ENCODE peak calls at places on chromosomes 5 and 9, in four cellular contexts. One of them, this sample, is unnamed.

GRCh38 chr9:137784046-137784445 is 93.5 kb upstream of the CACNA1B start:
- DNase-seq in psoas muscle: no peak
- DNase-seq in CD8-positive, alpha-beta T cell: no peak
- DNase-seq in A549: peak; percentile 18
- DNase-seq in this sample: no peak

GRCh38 chr9:106883626-106884190 is 20.7 kb downstream of the ZNF462 start:
- DNase-seq in A549: no peak
- DNase-seq in CD8-positive, alpha-beta T cell: no peak
- DNase-seq in psoas muscle: no peak
- DNase-seq in this sample: no peak

GRCh38 chr5:180208435-180209081 is 453 bp downstream of the RASGEF1C start:
- DNase-seq in psoas muscle: no peak
- DNase-seq in A549: peak; percentile 61
- DNase-seq in CD8-positive, alpha-beta T cell: no peak
- DNase-seq in this sample: no peak

GRCh38 chr9:126154869-126155268 is 171.8 kb upstream of the MVB12B start:
- DNase-seq in psoas muscle: no peak
- DNase-seq in A549: no peak
- DNase-seq in CD8-positive, alpha-beta T cell: no peak
- DNase-seq in this sample: no peak

GRCh38 chr5:58933891-58934628 is 351.2 kb downstream of the RAB3C start:
- DNase-seq in psoas muscle: no peak
- DNase-seq in CD8-positive, alpha-beta T cell: peak; percentile 20
- DNase-seq in A549: no peak
- DNase-seq in this sample: no peak

GRCh38 chr9:92341578-92341977 is 15.8 kb downstream of the CENPP start:
- DNase-seq in CD8-positive, alpha-beta T cell: no peak
- DNase-seq in psoas muscle: no peak
- DNase-seq in A549: no peak
- DNase-seq in this sample: no peak

GRCh38 chr9:130627896-130628792 is 36.2 kb upstream of the PRDM12 start:
- DNase-seq in A549: no peak
- DNase-seq in psoas muscle: no peak
- DNase-seq in CD8-positive, alpha-beta T cell: no peak
- DNase-seq in this sample: no peak

GRCh38 chr5:176183321-176184074 is 54.7 kb upstream of the SIMC1 start:
- DNase-seq in A549: no peak
- DNase-seq in psoas muscle: no peak
- DNase-seq in CD8-positive, alpha-beta T cell: no peak
- DNase-seq in this sample: no peak

GRCh38 chr5:144141581-144141980 is 28.9 kb downstream of the YIPF5 start:
- DNase-seq in A549: no peak
- DNase-seq in CD8-positive, alpha-beta T cell: no peak
- DNase-seq in psoas muscle: no peak
- DNase-seq in this sample: no peak

GRCh38 chr9:6902423-6902822 is 144.7 kb downstream of the KDM4C start:
- DNase-seq in psoas muscle: no peak
- DNase-seq in CD8-positive, alpha-beta T cell: no peak
- DNase-seq in A549: no peak
- DNase-seq in this sample: no peak

GRCh38 chr5:149674686-149675085 is 55.4 kb upstream of the PPARGC1B start:
- DNase-seq in psoas muscle: no peak
- DNase-seq in A549: no peak
- DNase-seq in CD8-positive, alpha-beta T cell: no peak
- DNase-seq in this sample: no peak

GRCh38 chr9:4842213-4842612 is 49.5 kb downstream of the RCL1 start:
- DNase-seq in psoas muscle: no peak
- DNase-seq in A549: no peak
- DNase-seq in CD8-positive, alpha-beta T cell: no peak
- DNase-seq in this sample: no peak

GRCh38 chr9:20754556-20754955 is 70.5 kb downstream of the FOCAD start:
- DNase-seq in CD8-positive, alpha-beta T cell: no peak
- DNase-seq in psoas muscle: no peak
- DNase-seq in A549: no peak
- DNase-seq in this sample: no peak

GRCh38 chr5:174999581-174999980 is 275.2 kb downstream of the MSX2 start:
- DNase-seq in psoas muscle: no peak
- DNase-seq in A549: no peak
- DNase-seq in CD8-positive, alpha-beta T cell: no peak
- DNase-seq in this sample: no peak

GRCh38 chr5:77774981-77775772 is 962 bp downstream of the TBCA start:
- DNase-seq in A549: no peak
- DNase-seq in CD8-positive, alpha-beta T cell: no peak
- DNase-seq in psoas muscle: no peak
- DNase-seq in this sample: no peak

GRCh38 chr5:74767579-74767913 is 497 bp downstream of the NSA2 start:
- DNase-seq in CD8-positive, alpha-beta T cell: peak; percentile 12
- DNase-seq in psoas muscle: no peak
- DNase-seq in A549: peak; percentile 38
- DNase-seq in this sample: no peak

GRCh38 chr5:116487045-116487444 is 87.6 kb downstream of the SEMA6A start:
- DNase-seq in CD8-positive, alpha-beta T cell: no peak
- DNase-seq in A549: no peak
- DNase-seq in psoas muscle: no peak
- DNase-seq in this sample: no peak

GRCh38 chr5:56233230-56233629 is at the start of gene ANKRD55:
- DNase-seq in CD8-positive, alpha-beta T cell: no peak
- DNase-seq in A549: no peak
- DNase-seq in psoas muscle: no peak
- DNase-seq in this sample: no peak

GRCh38 chr5:171850354-171850947 is 64.8 kb downstream of the SMIM23 start:
- DNase-seq in A549: peak; percentile 33
- DNase-seq in CD8-positive, alpha-beta T cell: no peak
- DNase-seq in psoas muscle: no peak
- DNase-seq in this sample: peak; percentile 40

GRCh38 chr5:177403194-177403825 is 2.8 kb upstream of the PFN3 start:
- DNase-seq in psoas muscle: peak; percentile 54
- DNase-seq in CD8-positive, alpha-beta T cell: peak; percentile 65
- DNase-seq in A549: peak; percentile 54
- DNase-seq in this sample: no peak

GRCh38 chr5:154758501-154758900 is 3.3 kb downstream of the LARP1 start:
- DNase-seq in CD8-positive, alpha-beta T cell: no peak
- DNase-seq in psoas muscle: no peak
- DNase-seq in A549: no peak
- DNase-seq in this sample: no peak

GRCh38 chr5:141366016-141366896 is 2.3 kb downstream of the PCDHGA5 start:
- DNase-seq in A549: no peak
- DNase-seq in psoas muscle: no peak
- DNase-seq in CD8-positive, alpha-beta T cell: no peak
- DNase-seq in this sample: no peak
- H3K9me3 ChIP-seq in A549: peaks cover 47% of the 10 kb centered on the region
- H3K9me3 ChIP-seq in psoas muscle: peaks cover 16% of the 10 kb centered on the region
- H3K9me3 ChIP-seq in CD8-positive, alpha-beta T cell: peaks cover 8% of the 10 kb centered on the region
- H3K9me3 ChIP-seq in this sample: peaks cover 29% of the 10 kb centered on the region

GRCh38 chr5:178883815-178884430 is 11.8 kb upstream of the ZFP2 start:
- DNase-seq in psoas muscle: no peak
- DNase-seq in A549: no peak
- DNase-seq in CD8-positive, alpha-beta T cell: no peak
- DNase-seq in this sample: no peak
- H3K9me3 ChIP-seq in psoas muscle: peaks cover 84% of the 10 kb centered on the region
- H3K9me3 ChIP-seq in A549: peaks cover 95% of the 10 kb centered on the region
- H3K9me3 ChIP-seq in CD8-positive, alpha-beta T cell: peaks cover 43% of the 10 kb centered on the region
- H3K9me3 ChIP-seq in this sample: peaks cover 41% of the 10 kb centered on the region

GRCh38 chr9:8297047-8297446 is 497.5 kb upstream of the DMAC1 start:
- DNase-seq in psoas muscle: no peak
- DNase-seq in CD8-positive, alpha-beta T cell: no peak
- DNase-seq in A549: no peak
- DNase-seq in this sample: no peak
- H3K9me3 ChIP-seq in psoas muscle: no peaks in the 10 kb centered on the region
- H3K9me3 ChIP-seq in CD8-positive, alpha-beta T cell: no peaks in the 10 kb centered on the region
- H3K9me3 ChIP-seq in A549: no peaks in the 10 kb centered on the region
- H3K9me3 ChIP-seq in this sample: no peaks in the 10 kb centered on the region

DNA sequence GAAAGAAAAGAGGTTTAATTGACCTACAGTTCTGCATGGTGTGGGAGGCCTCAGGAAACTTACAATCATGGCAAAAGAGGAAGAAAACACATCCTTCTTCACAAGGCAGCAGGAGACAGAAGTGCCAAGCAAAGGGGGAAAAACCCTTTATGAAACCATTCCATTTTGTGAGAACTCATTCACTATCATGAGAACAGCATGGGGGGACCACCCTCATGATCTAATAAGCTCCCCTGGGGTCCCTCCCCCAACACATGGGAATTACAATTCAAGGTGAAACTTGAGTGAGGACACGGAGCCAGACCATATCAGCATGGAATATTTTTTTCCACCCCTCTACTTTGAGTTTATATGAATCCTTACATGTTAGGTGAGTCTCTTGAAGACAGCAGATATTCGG is 173.7 kb downstream of the PHF2 start:
- DNase-seq in A549: no peak
- DNase-seq in CD8-positive, alpha-beta T cell: no peak
- DNase-seq in psoas muscle: no peak
- DNase-seq in this sample: no peak
- H3K9me3 ChIP-seq in A549: peaks cover 45% of the 10 kb centered on the region
- H3K9me3 ChIP-seq in CD8-positive, alpha-beta T cell: no peaks in the 10 kb centered on the region
- H3K9me3 ChIP-seq in psoas muscle: peaks cover 36% of the 10 kb centered on the region
- H3K9me3 ChIP-seq in this sample: peaks cover 7% of the 10 kb centered on the region

DNA sequence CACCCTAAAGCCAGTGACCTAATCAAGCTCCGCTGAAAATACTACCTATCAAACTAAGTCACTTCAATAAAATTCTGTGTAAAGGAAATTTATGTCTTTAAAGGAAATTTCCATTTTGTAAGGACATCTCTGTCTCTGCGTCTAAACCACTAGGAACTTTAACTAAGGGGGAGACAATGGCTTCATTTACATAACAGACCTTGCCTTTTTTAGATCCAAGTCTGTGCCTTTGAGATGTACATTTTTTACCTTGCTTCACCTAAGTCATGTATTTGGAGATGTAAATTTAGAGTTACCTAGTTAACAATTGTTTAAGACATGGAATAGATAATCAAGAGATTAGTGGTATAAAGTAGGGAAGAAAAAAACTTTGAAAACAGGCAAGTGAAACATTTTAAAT is 10.2 kb upstream of the GLT6D1 start:
- DNase-seq in CD8-positive, alpha-beta T cell: no peak
- DNase-seq in psoas muscle: no peak
- DNase-seq in A549: no peak
- DNase-seq in this sample: no peak
- H3K9me3 ChIP-seq in CD8-positive, alpha-beta T cell: peaks cover 20% of the 10 kb centered on the region
- H3K9me3 ChIP-seq in psoas muscle: peaks cover 15% of the 10 kb centered on the region
- H3K9me3 ChIP-seq in A549: peaks cover 78% of the 10 kb centered on the region
- H3K9me3 ChIP-seq in this sample: peaks cover 16% of the 10 kb centered on the region

DNA sequence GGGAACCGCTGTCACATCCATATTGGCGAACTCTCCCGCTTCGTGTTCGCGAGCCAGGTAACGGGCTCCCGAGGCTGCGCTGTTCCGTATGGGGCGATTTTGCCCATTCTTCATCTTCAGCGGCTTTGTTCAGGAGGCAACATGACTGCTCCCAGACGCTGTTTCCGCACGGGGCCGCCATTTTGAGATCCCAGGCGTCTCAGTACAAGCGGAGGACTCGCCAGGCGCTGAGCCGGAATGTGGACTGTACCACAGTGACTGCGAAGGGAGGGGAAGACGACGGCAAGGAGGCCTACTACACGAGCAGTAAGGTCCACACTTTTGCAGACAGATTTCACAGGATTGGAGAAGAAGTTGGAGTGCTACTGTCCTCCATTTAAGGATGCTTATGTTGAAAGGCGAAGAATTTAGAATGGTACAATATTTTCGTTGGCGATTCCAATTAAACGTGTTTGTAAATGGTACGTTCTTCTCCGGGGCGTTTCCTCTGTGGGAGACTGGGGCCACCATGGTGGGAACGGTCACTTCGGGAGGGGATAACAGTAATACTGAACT is 41.6 kb upstream of the ZNF300 start:
- DNase-seq in A549: no peak
- DNase-seq in CD8-positive, alpha-beta T cell: no peak
- DNase-seq in psoas muscle: peak; percentile 92
- DNase-seq in this sample: no peak
- H3K9me3 ChIP-seq in A549: peaks cover 36% of the 10 kb centered on the region
- H3K9me3 ChIP-seq in CD8-positive, alpha-beta T cell: peaks cover 14% of the 10 kb centered on the region
- H3K9me3 ChIP-seq in psoas muscle: peaks cover 81% of the 10 kb centered on the region
- H3K9me3 ChIP-seq in this sample: peaks cover 7% of the 10 kb centered on the region

GRCh38 chr9:2040828-2041227 is 25.7 kb downstream of the SMARCA2 start:
- DNase-seq in A549: no peak
- DNase-seq in psoas muscle: no peak
- DNase-seq in CD8-positive, alpha-beta T cell: no peak
- DNase-seq in this sample: no peak

GRCh38 chr9:2039294-2040180 is 24.4 kb downstream of the SMARCA2 start:
- DNase-seq in A549: no peak
- DNase-seq in psoas muscle: peak; percentile 49
- DNase-seq in CD8-positive, alpha-beta T cell: no peak
- DNase-seq in this sample: no peak

GRCh38 chr9:2043881-2044462 is 28.8 kb downstream of the SMARCA2 start:
- DNase-seq in A549: no peak
- DNase-seq in CD8-positive, alpha-beta T cell: no peak
- DNase-seq in psoas muscle: no peak
- DNase-seq in this sample: no peak

GRCh38 chr9:2043243-2043642 is 28.1 kb downstream of the SMARCA2 start:
- DNase-seq in CD8-positive, alpha-beta T cell: no peak
- DNase-seq in A549: no peak
- DNase-seq in psoas muscle: no peak
- DNase-seq in this sample: no peak

GRCh38 chr9:2041736-2042135 is 26.6 kb downstream of the SMARCA2 start:
- DNase-seq in psoas muscle: no peak
- DNase-seq in CD8-positive, alpha-beta T cell: no peak
- DNase-seq in A549: no peak
- DNase-seq in this sample: no peak
- H3K9me3 ChIP-seq in psoas muscle: no peaks in the 10 kb centered on the region
- H3K9me3 ChIP-seq in CD8-positive, alpha-beta T cell: no peaks in the 10 kb centered on the region
- H3K9me3 ChIP-seq in A549: no peaks in the 10 kb centered on the region
- H3K9me3 ChIP-seq in this sample: no peaks in the 10 kb centered on the region

This sample was measured in SJSA1.